ENCODE peak calls at places on chromosomes 6 and 20, in eight cellular contexts. W, I, U, A, J, M, Q and V are unnamed samples.
A peak's percentile ranks its signal among the peaks of the same experiment; 100 is the strongest.

GRCh38 chr6:149037026-149037734 is 280.3 kb upstream of the TAB2 start:
- DNase-seq in U (no peak), M (peak; percentile 49), W (no peak), Q (no peak), J (peak; percentile 46), I (no peak), A (no peak), V (no peak)

GRCh38 chr6:131976545-131977061 is 25.4 kb upstream of the CCN2 start:
- DNase-seq in J (no peak), M (no peak), I (no peak), U (no peak), A (no peak), W (no peak), Q (no peak), V (no peak)

GRCh38 chr6:157597461-157598312 is 216.7 kb downstream of the ZDHHC14 start:
- DNase-seq in A (peak; percentile 39), M (peak; percentile 69), Q (no peak), U (no peak), W (no peak), I (peak; percentile 15), J (peak; percentile 55), V (peak; percentile 9)

GRCh38 chr6:12538881-12539357 is 177.6 kb upstream of the PHACTR1 start:
- DNase-seq in Q (no peak), A (no peak), U (no peak), I (no peak), J (no peak), W (no peak), M (peak; percentile 10), V (no peak)

GRCh38 chr6:155645328-155645727 is 189.7 kb upstream of the NOX3 start:
- DNase-seq in I (no peak), A (no peak), Q (no peak), M (no peak), U (no peak), W (no peak), J (no peak), V (no peak)

GRCh38 chr20:25053207-25054132 is 4.5 kb downstream of the ACSS1 start:
- DNase-seq in M (no peak), J (no peak), I (no peak), Q (no peak), A (no peak), U (no peak), W (no peak), V (no peak)

GRCh38 chr6:108113557-108114519 is 39.3 kb upstream of the OSTM1 start:
- DNase-seq in Q (peak; percentile 20), I (no peak), A (peak; percentile 25), M (peak; percentile 77), U (no peak), J (peak; percentile 86), W (no peak), V (no peak)

GRCh38 chr20:34768105-34768504 is 57.3 kb downstream of the NCOA6 start:
- DNase-seq in W (no peak), A (no peak), U (no peak), I (no peak), M (peak; percentile 42), Q (no peak), J (no peak), V (no peak)

GRCh38 chr6:111011360-111012142 is 29.7 kb downstream of the RPF2 start:
- DNase-seq in W (no peak), M (peak; percentile 66), U (no peak), I (no peak), J (peak; percentile 50), A (peak; percentile 34), Q (no peak), V (no peak)

GRCh38 chr20:46324960-46325703 is 16.8 kb upstream of the CDH22 start:
- DNase-seq in U (no peak), M (peak; percentile 50), Q (no peak), A (peak; percentile 32), W (no peak), I (no peak), J (no peak), V (peak; percentile 42)

GRCh38 chr20:5825136-5825719 is 75.0 kb downstream of the SHLD1 start:
- DNase-seq in A (no peak), J (peak; percentile 54), M (no peak), Q (no peak), W (no peak), I (no peak), U (no peak), V (no peak)

GRCh38 chr6:88891135-88891845 is 72.1 kb downstream of the RNGTT start:
- DNase-seq in U (no peak), W (no peak), Q (no peak), A (no peak), I (no peak), M (no peak), J (no peak), V (no peak)

GRCh38 chr6:95866732-95867131 is 149.0 kb upstream of the FUT9 start:
- DNase-seq in Q (no peak), A (no peak), J (no peak), I (no peak), W (no peak), M (no peak), U (no peak), V (no peak)

GRCh38 chr6:149293244-149293643 is 24.3 kb upstream of the TAB2 start:
- DNase-seq in Q (no peak), M (no peak), I (no peak), A (no peak), W (no peak), U (no peak), J (no peak), V (no peak)

GRCh38 chr20:61629361-61630239 is 377.5 kb downstream of the CDH4 start:
- DNase-seq in U (no peak), I (no peak), A (no peak), W (no peak), M (peak; percentile 35), J (no peak), Q (no peak), V (peak; percentile 9)

GRCh38 chr6:35230950-35231349 is 17.2 kb downstream of the SCUBE3 start:
- DNase-seq in I (no peak), A (no peak), Q (no peak), W (no peak), U (no peak), J (no peak), M (no peak), V (no peak)

GRCh38 chr20:45095753-45096371 is 5.1 kb downstream of the KCNS1 start:
- DNase-seq in W (peak; percentile 28), A (peak; percentile 18), I (peak; percentile 55), Q (no peak), M (peak; percentile 73), U (no peak), J (peak; percentile 43), V (no peak)

GRCh38 chr6:169985121-169986015 is 233.9 kb downstream of the ERMARD start:
- DNase-seq in Q (no peak), U (no peak), J (no peak), A (no peak), I (no peak), W (no peak), M (no peak), V (no peak)

GRCh38 chr6:2977799-2978558 is 6.6 kb upstream of the SERPINB6 start:
- DNase-seq in J (no peak), I (no peak), M (no peak), Q (no peak), A (no peak), U (no peak), W (no peak), V (no peak)

GRCh38 chr20:15875446-15875845 is 697.8 kb downstream of the KIF16B start:
- DNase-seq in W (no peak), U (no peak), A (no peak), J (peak; percentile 51), M (no peak), Q (no peak), I (no peak), V (peak; percentile 74)

GRCh38 chr20:1389703-1390385 is 3.0 kb downstream of the FKBP1A start:
- DNase-seq in W (no peak), M (no peak), Q (no peak), J (no peak), A (no peak), I (no peak), U (no peak), V (no peak)

GRCh38 chr6:165915022-165915770 is 252.2 kb upstream of the PDE10A start:
- DNase-seq in M (no peak), J (no peak), A (no peak), U (no peak), W (no peak), Q (no peak), I (no peak), V (no peak)

GRCh38 chr20:17617868-17618672 is 48.2 kb downstream of the DSTN start:
- DNase-seq in I (no peak), U (no peak), M (peak; percentile 7), A (no peak), Q (no peak), W (no peak), J (no peak), V (no peak)

GRCh38 chr20:44070139-44070900 is 116.7 kb downstream of the JPH2 start:
- DNase-seq in U (no peak), M (no peak), J (no peak), A (no peak), I (peak; percentile 19), Q (peak; percentile 8), W (no peak), V (no peak)

GRCh38 chr6:156454867-156455266 is 322.3 kb upstream of the ARID1B start:
- DNase-seq in M (no peak), I (no peak), U (no peak), W (no peak), A (no peak), Q (no peak), J (no peak), V (no peak)

GRCh38 chr6:113607821-113608545 is 249.2 kb upstream of the MARCKS start:
- DNase-seq in U (no peak), J (no peak), I (no peak), Q (no peak), M (no peak), A (no peak), W (no peak), V (peak; percentile 9)

GRCh38 chr20:13995841-13996240 is 525 bp downstream of the MACROD2 start:
- DNase-seq in A (peak; percentile 50), Q (peak; percentile 54), U (peak; percentile 24), M (peak; percentile 21), J (peak; percentile 75), I (no peak), W (no peak), V (peak; percentile 25)

GRCh38 chr20:62614961-62615680 is 27.2 kb upstream of the SLCO4A1 start:
- DNase-seq in M (no peak), A (no peak), I (no peak), Q (no peak), U (no peak), J (no peak), W (no peak), V (no peak)

GRCh38 chr6:17656644-17657043 is 50.1 kb downstream of the NUP153 start:
- DNase-seq in J (no peak), W (no peak), Q (no peak), A (no peak), U (no peak), I (no peak), M (no peak), V (no peak)

GRCh38 chr20:16785221-16785620 is 37.1 kb downstream of the OTOR start:
- DNase-seq in J (no peak), A (no peak), Q (no peak), U (no peak), I (no peak), M (no peak), W (no peak), V (no peak)

GRCh38 chr20:32010666-32011065 is 428 bp downstream of the CCM2L start:
- DNase-seq in J (no peak), W (no peak), U (no peak), I (no peak), Q (no peak), M (no peak), A (no peak), V (no peak)

GRCh38 chr6:127634178-127634577 is 57.2 kb downstream of the C6orf58 start:
- DNase-seq in A (no peak), U (no peak), W (no peak), M (no peak), J (no peak), I (no peak), Q (no peak), V (no peak)

GRCh38 chr6:110537208-110538123 is 61.1 kb upstream of the SLC22A16 start:
- DNase-seq in Q (no peak), M (peak; percentile 61), J (no peak), I (no peak), U (no peak), W (no peak), A (no peak), V (no peak)

GRCh38 chr6:11160199-11160598 is 48.7 kb upstream of the ERVFRD-1 start:
- DNase-seq in A (no peak), J (no peak), Q (no peak), M (no peak), W (no peak), U (no peak), I (no peak), V (no peak)